ENCODE peak calls at places on chromosome 5, in six cellular contexts. One of them, this sample, is unnamed.

GRCh38 chr5:86570427-86571083 is 47.2 kb upstream of the COX7C start:
- DNase-seq in CD8-positive, alpha-beta T cell: no peak
- DNase-seq in neural crest cell: no peak
- DNase-seq in CD4-positive, alpha-beta T cell: no peak
- DNase-seq in AG09309: no peak
- DNase-seq in left ventricle myocardium inferior: no peak
- DNase-seq in this sample: no peak

GRCh38 chr5:138011991-138012390 is 20.9 kb downstream of the FAM13B start:
- DNase-seq in CD8-positive, alpha-beta T cell: no peak
- DNase-seq in neural crest cell: no peak
- DNase-seq in CD4-positive, alpha-beta T cell: no peak
- DNase-seq in AG09309: no peak
- DNase-seq in left ventricle myocardium inferior: no peak
- DNase-seq in this sample: no peak

GRCh38 chr5:17022296-17022695 is 86.2 kb upstream of the MYO10 start:
- DNase-seq in CD8-positive, alpha-beta T cell: no peak
- DNase-seq in neural crest cell: no peak
- DNase-seq in CD4-positive, alpha-beta T cell: no peak
- DNase-seq in AG09309: no peak
- DNase-seq in left ventricle myocardium inferior: no peak
- DNase-seq in this sample: no peak

GRCh38 chr5:170155771-170156170 is 50.1 kb downstream of the FOXI1 start:
- DNase-seq in CD8-positive, alpha-beta T cell: no peak
- DNase-seq in neural crest cell: no peak
- DNase-seq in CD4-positive, alpha-beta T cell: no peak
- DNase-seq in AG09309: no peak
- DNase-seq in left ventricle myocardium inferior: no peak
- DNase-seq in this sample: no peak

GRCh38 chr5:77867194-77867691 is 91.1 kb upstream of the TBCA start:
- DNase-seq in CD8-positive, alpha-beta T cell: no peak
- DNase-seq in neural crest cell: no peak
- DNase-seq in CD4-positive, alpha-beta T cell: no peak
- DNase-seq in AG09309: no peak
- DNase-seq in left ventricle myocardium inferior: no peak
- DNase-seq in this sample: no peak

GRCh38 chr5:115419794-115420585 is 123.5 kb upstream of the CCDC112 start:
- DNase-seq in CD8-positive, alpha-beta T cell: no peak
- DNase-seq in neural crest cell: no peak
- DNase-seq in CD4-positive, alpha-beta T cell: no peak
- DNase-seq in AG09309: peak
- DNase-seq in left ventricle myocardium inferior: no peak
- DNase-seq in this sample: no peak

GRCh38 chr5:93078082-93079038 is 502.7 kb downstream of the NR2F1-AS1 start:
- DNase-seq in CD8-positive, alpha-beta T cell: no peak
- DNase-seq in neural crest cell: no peak
- DNase-seq in CD4-positive, alpha-beta T cell: no peak
- DNase-seq in AG09309: peak
- DNase-seq in left ventricle myocardium inferior: peak
- DNase-seq in this sample: peak

GRCh38 chr5:96175090-96175489 is 213.4 kb upstream of the ELL2 start:
- DNase-seq in CD8-positive, alpha-beta T cell: no peak
- DNase-seq in neural crest cell: no peak
- DNase-seq in CD4-positive, alpha-beta T cell: no peak
- DNase-seq in AG09309: no peak
- DNase-seq in left ventricle myocardium inferior: no peak
- DNase-seq in this sample: no peak

GRCh38 chr5:94992325-94992724 is 292.6 kb downstream of the MCTP1 start:
- DNase-seq in CD8-positive, alpha-beta T cell: no peak
- DNase-seq in neural crest cell: no peak
- DNase-seq in CD4-positive, alpha-beta T cell: no peak
- DNase-seq in AG09309: no peak
- DNase-seq in left ventricle myocardium inferior: no peak
- DNase-seq in this sample: no peak

GRCh38 chr5:83222906-83223305 is 145.6 kb downstream of the XRCC4 start:
- DNase-seq in CD8-positive, alpha-beta T cell: no peak
- DNase-seq in neural crest cell: no peak
- DNase-seq in CD4-positive, alpha-beta T cell: no peak
- DNase-seq in AG09309: no peak
- DNase-seq in left ventricle myocardium inferior: no peak
- DNase-seq in this sample: no peak

GRCh38 chr5:65835191-65835590 is 91.2 kb upstream of the ERBIN start:
- DNase-seq in CD8-positive, alpha-beta T cell: no peak
- DNase-seq in neural crest cell: no peak
- DNase-seq in CD4-positive, alpha-beta T cell: no peak
- DNase-seq in AG09309: no peak
- DNase-seq in left ventricle myocardium inferior: no peak
- DNase-seq in this sample: no peak

GRCh38 chr5:135391123-135391868 is 7.7 kb downstream of the MACROH2A1 start:
- DNase-seq in CD8-positive, alpha-beta T cell: no peak
- DNase-seq in neural crest cell: no peak
- DNase-seq in CD4-positive, alpha-beta T cell: no peak
- DNase-seq in AG09309: peak
- DNase-seq in left ventricle myocardium inferior: no peak
- DNase-seq in this sample: no peak

GRCh38 chr5:41747708-41748107 is 122.5 kb downstream of the OXCT1 start:
- DNase-seq in CD8-positive, alpha-beta T cell: no peak
- DNase-seq in neural crest cell: no peak
- DNase-seq in CD4-positive, alpha-beta T cell: no peak
- DNase-seq in AG09309: no peak
- DNase-seq in left ventricle myocardium inferior: no peak
- DNase-seq in this sample: no peak

GRCh38 chr5:142819292-142819691 is 49.1 kb downstream of the ARHGAP26 start:
- DNase-seq in CD8-positive, alpha-beta T cell: no peak
- DNase-seq in neural crest cell: no peak
- DNase-seq in CD4-positive, alpha-beta T cell: no peak
- DNase-seq in AG09309: no peak
- DNase-seq in left ventricle myocardium inferior: no peak
- DNase-seq in this sample: no peak
- TF ChIP-seq CTCF in CD8-positive, alpha-beta T cell: no peak
- TF ChIP-seq CTCF in neural crest cell: no peak
- TF ChIP-seq CTCF in CD4-positive, alpha-beta T cell: no peak
- TF ChIP-seq CTCF in AG09309: no peak
- TF ChIP-seq CTCF in left ventricle myocardium inferior: no peak
- TF ChIP-seq CTCF in this sample: no peak

GRCh38 chr5:4945296-4945695 is 194.8 kb upstream of the ADAMTS16 start:
- DNase-seq in CD8-positive, alpha-beta T cell: no peak
- DNase-seq in neural crest cell: no peak
- DNase-seq in CD4-positive, alpha-beta T cell: no peak
- DNase-seq in AG09309: no peak
- DNase-seq in left ventricle myocardium inferior: no peak
- DNase-seq in this sample: no peak

GRCh38 chr5:4942831-4943178 is 197.3 kb upstream of the ADAMTS16 start:
- DNase-seq in CD8-positive, alpha-beta T cell: no peak
- DNase-seq in neural crest cell: no peak
- DNase-seq in CD4-positive, alpha-beta T cell: no peak
- DNase-seq in AG09309: no peak
- DNase-seq in left ventricle myocardium inferior: no peak
- DNase-seq in this sample: no peak

GRCh38 chr5:4947106-4947505 is 193.0 kb upstream of the ADAMTS16 start:
- DNase-seq in CD8-positive, alpha-beta T cell: no peak
- DNase-seq in neural crest cell: no peak
- DNase-seq in CD4-positive, alpha-beta T cell: no peak
- DNase-seq in AG09309: no peak
- DNase-seq in left ventricle myocardium inferior: no peak
- DNase-seq in this sample: no peak

GRCh38 chr5:4938941-4939546 is 201.1 kb upstream of the ADAMTS16 start:
- DNase-seq in CD8-positive, alpha-beta T cell: no peak
- DNase-seq in neural crest cell: no peak
- DNase-seq in CD4-positive, alpha-beta T cell: no peak
- DNase-seq in AG09309: no peak
- DNase-seq in left ventricle myocardium inferior: no peak
- DNase-seq in this sample: no peak

GRCh38 chr5:4941957-4942830 is 197.9 kb upstream of the ADAMTS16 start:
- DNase-seq in CD8-positive, alpha-beta T cell: no peak
- DNase-seq in neural crest cell: peak
- DNase-seq in CD4-positive, alpha-beta T cell: no peak
- DNase-seq in AG09309: no peak
- DNase-seq in left ventricle myocardium inferior: no peak
- DNase-seq in this sample: no peak
- TF ChIP-seq CTCF in CD8-positive, alpha-beta T cell: peak
- TF ChIP-seq CTCF in neural crest cell: peak
- TF ChIP-seq CTCF in CD4-positive, alpha-beta T cell: peak
- TF ChIP-seq CTCF in AG09309: peak
- TF ChIP-seq CTCF in left ventricle myocardium inferior: peak
- TF ChIP-seq CTCF in this sample: peak

DNA sequence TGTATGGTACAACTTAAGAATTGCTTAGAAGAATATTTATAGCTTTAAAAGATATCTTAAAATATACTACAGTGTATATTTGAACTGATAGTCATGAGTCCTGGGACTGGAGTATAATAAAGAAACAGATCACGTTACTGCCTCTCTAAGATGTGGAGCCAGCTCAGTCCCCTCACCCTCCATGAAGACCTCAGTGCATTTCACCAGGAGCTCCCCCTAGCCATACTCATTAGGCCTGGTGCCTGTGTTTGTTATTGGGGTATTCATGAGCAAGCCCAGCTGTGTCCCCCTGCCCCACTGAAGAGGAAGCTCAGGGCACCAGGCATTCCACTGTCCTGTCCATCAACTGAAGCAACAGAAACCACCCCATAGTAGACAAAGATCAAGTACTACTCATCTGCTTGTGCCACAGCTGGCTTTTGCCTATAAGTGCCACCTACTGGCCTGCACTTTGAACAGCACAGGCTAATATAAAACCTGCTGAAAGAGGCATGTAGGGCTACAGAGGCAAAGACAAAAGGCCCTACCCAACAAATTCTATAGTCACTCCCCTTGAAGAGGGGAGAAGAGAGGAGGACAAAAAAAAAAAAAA is 850.2 kb upstream of the NUDT12 start:
- DNase-seq in CD8-positive, alpha-beta T cell: no peak
- DNase-seq in neural crest cell: peak
- DNase-seq in CD4-positive, alpha-beta T cell: no peak
- DNase-seq in AG09309: no peak
- DNase-seq in left ventricle myocardium inferior: no peak
- DNase-seq in this sample: no peak
- TF ChIP-seq CTCF in CD8-positive, alpha-beta T cell: no peak
- TF ChIP-seq CTCF in neural crest cell: peak
- TF ChIP-seq CTCF in CD4-positive, alpha-beta T cell: no peak
- TF ChIP-seq CTCF in AG09309: peak
- TF ChIP-seq CTCF in left ventricle myocardium inferior: peak
- TF ChIP-seq CTCF in this sample: no peak

DNA sequence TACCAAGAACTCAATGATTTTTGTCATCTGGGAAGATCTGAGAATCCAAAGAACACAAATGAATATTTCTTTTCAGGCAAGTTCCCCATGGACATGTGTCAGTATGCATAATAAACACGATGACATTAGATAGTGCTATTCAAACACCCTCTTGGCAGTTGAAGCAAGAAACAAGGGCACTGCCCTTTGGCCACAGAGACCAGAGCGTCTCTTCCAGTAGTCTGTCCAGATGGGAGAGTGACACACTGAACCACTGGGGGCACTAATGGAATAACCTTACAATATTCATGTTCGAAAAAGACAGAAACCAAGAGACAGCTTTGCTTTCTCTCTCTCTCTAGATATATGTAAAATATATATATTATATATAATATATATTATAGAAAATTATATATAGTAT is 301.9 kb downstream of the CTNND2 start:
- DNase-seq in CD8-positive, alpha-beta T cell: no peak
- DNase-seq in neural crest cell: no peak
- DNase-seq in CD4-positive, alpha-beta T cell: no peak
- DNase-seq in AG09309: no peak
- DNase-seq in left ventricle myocardium inferior: no peak
- DNase-seq in this sample: no peak
- TF ChIP-seq CTCF in CD8-positive, alpha-beta T cell: no peak
- TF ChIP-seq CTCF in neural crest cell: peak
- TF ChIP-seq CTCF in CD4-positive, alpha-beta T cell: no peak
- TF ChIP-seq CTCF in AG09309: no peak
- TF ChIP-seq CTCF in left ventricle myocardium inferior: peak
- TF ChIP-seq CTCF in this sample: no peak

GRCh38 chr5:149959406-149960236 is 937 bp upstream of the SLC26A2 start:
- DNase-seq in CD8-positive, alpha-beta T cell: peak
- DNase-seq in neural crest cell: no peak
- DNase-seq in CD4-positive, alpha-beta T cell: no peak
- DNase-seq in AG09309: peak
- DNase-seq in left ventricle myocardium inferior: no peak
- DNase-seq in this sample: no peak
- TF ChIP-seq CTCF in CD8-positive, alpha-beta T cell: peak
- TF ChIP-seq CTCF in neural crest cell: peak
- TF ChIP-seq CTCF in CD4-positive, alpha-beta T cell: peak
- TF ChIP-seq CTCF in AG09309: peak
- TF ChIP-seq CTCF in left ventricle myocardium inferior: peak
- TF ChIP-seq CTCF in this sample: peak

GRCh38 chr5:127072861-127073846 is at the start of gene C5orf63:
- DNase-seq in CD8-positive, alpha-beta T cell: peak
- DNase-seq in neural crest cell: no peak
- DNase-seq in CD4-positive, alpha-beta T cell: peak
- DNase-seq in AG09309: no peak
- DNase-seq in left ventricle myocardium inferior: peak
- DNase-seq in this sample: no peak
- TF ChIP-seq CTCF in CD8-positive, alpha-beta T cell: no peak
- TF ChIP-seq CTCF in neural crest cell: peak
- TF ChIP-seq CTCF in CD4-positive, alpha-beta T cell: no peak
- TF ChIP-seq CTCF in AG09309: no peak
- TF ChIP-seq CTCF in left ventricle myocardium inferior: peak
- TF ChIP-seq CTCF in this sample: no peak

DNA sequence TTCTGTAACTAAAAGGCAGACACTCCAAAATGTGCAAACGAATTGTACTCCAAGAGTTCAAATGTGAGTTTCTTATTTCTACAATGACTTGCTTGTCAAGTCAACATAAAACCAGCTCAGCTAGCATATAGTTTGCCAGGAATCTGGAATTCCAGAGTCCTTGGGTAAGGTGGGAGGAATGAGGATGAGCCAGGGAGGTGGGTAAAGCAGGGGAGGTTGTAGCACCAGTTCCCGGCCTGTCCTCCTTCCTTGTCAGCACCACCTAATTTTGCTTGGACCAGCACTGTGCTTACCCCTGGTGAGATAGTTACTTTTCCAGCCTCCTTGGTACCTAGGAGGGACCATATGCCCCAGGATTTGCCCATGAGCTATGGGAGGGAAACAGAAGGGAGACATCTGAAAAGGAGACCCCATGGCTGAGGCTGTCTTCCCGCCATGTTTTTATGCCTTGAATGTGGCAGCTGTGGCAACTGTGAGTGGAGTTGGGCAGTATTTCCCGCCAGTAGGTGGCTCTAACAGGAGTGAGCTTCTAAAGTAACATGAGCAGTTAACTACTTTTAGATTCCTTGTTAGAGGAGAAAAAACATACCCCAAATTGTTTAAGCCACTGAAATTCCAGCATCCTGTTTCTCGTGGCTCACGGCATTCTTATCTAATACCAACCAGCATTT is 302.5 kb downstream of the TENT4A start:
- DNase-seq in CD8-positive, alpha-beta T cell: no peak
- DNase-seq in neural crest cell: no peak
- DNase-seq in CD4-positive, alpha-beta T cell: no peak
- DNase-seq in AG09309: no peak
- DNase-seq in left ventricle myocardium inferior: no peak
- DNase-seq in this sample: no peak
- TF ChIP-seq CTCF in CD8-positive, alpha-beta T cell: no peak
- TF ChIP-seq CTCF in neural crest cell: peak
- TF ChIP-seq CTCF in CD4-positive, alpha-beta T cell: no peak
- TF ChIP-seq CTCF in AG09309: no peak
- TF ChIP-seq CTCF in left ventricle myocardium inferior: no peak
- TF ChIP-seq CTCF in this sample: no peak